ENCODE peak calls at places on chromosomes 7 and 10, in seven cellular contexts. One of them, this sample, is unnamed.

GRCh38 chr7:80379034-80379433 is 132.8 kb downstream of the GNAT3 start:
- DNase-seq in SK-N-SH: no peak
- DNase-seq in HCT116: no peak
- DNase-seq in GM12878: no peak
- DNase-seq in H1: no peak
- DNase-seq in K562: no peak
- DNase-seq in T47D: no peak
- DNase-seq in this sample: no peak

GRCh38 chr7:128398016-128398840 is 11.6 kb downstream of the IMPDH1 start:
- DNase-seq in SK-N-SH: peak; percentile 90
- DNase-seq in HCT116: no peak
- DNase-seq in GM12878: no peak
- DNase-seq in H1: no peak
- DNase-seq in K562: peak; percentile 77
- DNase-seq in T47D: peak; percentile 48
- DNase-seq in this sample: no peak

GRCh38 chr7:148670807-148671206 is 27.9 kb upstream of the CUL1 start:
- DNase-seq in SK-N-SH: no peak
- DNase-seq in HCT116: no peak
- DNase-seq in GM12878: no peak
- DNase-seq in H1: no peak
- DNase-seq in K562: no peak
- DNase-seq in T47D: no peak
- DNase-seq in this sample: no peak

GRCh38 chr7:17552952-17553351 is 254.5 kb downstream of the AHR start:
- DNase-seq in SK-N-SH: no peak
- DNase-seq in HCT116: no peak
- DNase-seq in GM12878: no peak
- DNase-seq in H1: no peak
- DNase-seq in K562: no peak
- DNase-seq in T47D: no peak
- DNase-seq in this sample: no peak

GRCh38 chr10:81426722-81427121 is 448.3 kb upstream of the NRG3 start:
- DNase-seq in SK-N-SH: no peak
- DNase-seq in HCT116: no peak
- DNase-seq in GM12878: no peak
- DNase-seq in H1: no peak
- DNase-seq in K562: no peak
- DNase-seq in T47D: no peak
- DNase-seq in this sample: no peak

GRCh38 chr10:24665001-24665400 is 58.7 kb downstream of the ARHGAP21 start:
- DNase-seq in SK-N-SH: no peak
- DNase-seq in HCT116: no peak
- DNase-seq in GM12878: no peak
- DNase-seq in H1: no peak
- DNase-seq in K562: no peak
- DNase-seq in T47D: no peak
- DNase-seq in this sample: no peak

GRCh38 chr7:48259463-48260280 is 88.4 kb downstream of the ABCA13 start:
- DNase-seq in SK-N-SH: no peak
- DNase-seq in HCT116: no peak
- DNase-seq in GM12878: no peak
- DNase-seq in H1: no peak
- DNase-seq in K562: no peak
- DNase-seq in T47D: no peak
- DNase-seq in this sample: no peak

GRCh38 chr10:59674211-59674836 is 35.3 kb downstream of the SLC16A9 start:
- DNase-seq in SK-N-SH: no peak
- DNase-seq in HCT116: no peak
- DNase-seq in GM12878: no peak
- DNase-seq in H1: no peak
- DNase-seq in K562: no peak
- DNase-seq in T47D: no peak
- DNase-seq in this sample: no peak

GRCh38 chr7:69814421-69814962 is 216.2 kb downstream of the AUTS2 start:
- DNase-seq in SK-N-SH: no peak
- DNase-seq in HCT116: no peak
- DNase-seq in GM12878: no peak
- DNase-seq in H1: no peak
- DNase-seq in K562: no peak
- DNase-seq in T47D: no peak
- DNase-seq in this sample: no peak

GRCh38 chr10:63521389-63522128 is at the start of gene REEP3:
- DNase-seq in SK-N-SH: peak; percentile 90
- DNase-seq in HCT116: no peak
- DNase-seq in GM12878: no peak
- DNase-seq in H1: no peak
- DNase-seq in K562: peak; percentile 82
- DNase-seq in T47D: peak; percentile 82
- DNase-seq in this sample: peak; percentile 46

GRCh38 chr7:31171216-31171750 is 119.2 kb downstream of the ADCYAP1R1 start:
- DNase-seq in SK-N-SH: no peak
- DNase-seq in HCT116: no peak
- DNase-seq in GM12878: no peak
- DNase-seq in H1: no peak
- DNase-seq in K562: no peak
- DNase-seq in T47D: no peak
- DNase-seq in this sample: no peak

GRCh38 chr7:31172071-31172470 is 120.0 kb downstream of the ADCYAP1R1 start:
- DNase-seq in SK-N-SH: no peak
- DNase-seq in HCT116: no peak
- DNase-seq in GM12878: no peak
- DNase-seq in H1: no peak
- DNase-seq in K562: no peak
- DNase-seq in T47D: no peak
- DNase-seq in this sample: no peak

GRCh38 chr7:31175672-31176071 is 123.6 kb downstream of the ADCYAP1R1 start:
- DNase-seq in SK-N-SH: no peak
- DNase-seq in HCT116: no peak
- DNase-seq in GM12878: no peak
- DNase-seq in H1: no peak
- DNase-seq in K562: peak; percentile 23
- DNase-seq in T47D: peak; percentile 28
- DNase-seq in this sample: peak; percentile 10
- TF ChIP-seq JUND in SK-N-SH: no peak
- TF ChIP-seq JUND in HCT116: no peak
- TF ChIP-seq JUND in GM12878: no peak
- TF ChIP-seq JUND in H1: no peak
- TF ChIP-seq JUND in K562: no peak
- TF ChIP-seq JUND in T47D: no peak
- TF ChIP-seq JUND in this sample: no peak

GRCh38 chr7:151872531-151873401 is 4.1 kb downstream of the PRKAG2 start:
- DNase-seq in SK-N-SH: no peak
- DNase-seq in HCT116: no peak
- DNase-seq in GM12878: no peak
- DNase-seq in H1: no peak
- DNase-seq in K562: no peak
- DNase-seq in T47D: no peak
- DNase-seq in this sample: no peak

GRCh38 chr7:151869968-151870918 is 6.7 kb downstream of the PRKAG2 start:
- DNase-seq in SK-N-SH: no peak
- DNase-seq in HCT116: no peak
- DNase-seq in GM12878: no peak
- DNase-seq in H1: no peak
- DNase-seq in K562: no peak
- DNase-seq in T47D: no peak
- DNase-seq in this sample: no peak

GRCh38 chr7:151873402-151873965 is 3.4 kb downstream of the PRKAG2 start:
- DNase-seq in SK-N-SH: no peak
- DNase-seq in HCT116: no peak
- DNase-seq in GM12878: no peak
- DNase-seq in H1: no peak
- DNase-seq in K562: no peak
- DNase-seq in T47D: no peak
- DNase-seq in this sample: no peak

GRCh38 chr7:151871189-151871735 is 5.7 kb downstream of the PRKAG2 start:
- DNase-seq in SK-N-SH: no peak
- DNase-seq in HCT116: no peak
- DNase-seq in GM12878: no peak
- DNase-seq in H1: no peak
- DNase-seq in K562: no peak
- DNase-seq in T47D: no peak
- DNase-seq in this sample: no peak

DNA sequence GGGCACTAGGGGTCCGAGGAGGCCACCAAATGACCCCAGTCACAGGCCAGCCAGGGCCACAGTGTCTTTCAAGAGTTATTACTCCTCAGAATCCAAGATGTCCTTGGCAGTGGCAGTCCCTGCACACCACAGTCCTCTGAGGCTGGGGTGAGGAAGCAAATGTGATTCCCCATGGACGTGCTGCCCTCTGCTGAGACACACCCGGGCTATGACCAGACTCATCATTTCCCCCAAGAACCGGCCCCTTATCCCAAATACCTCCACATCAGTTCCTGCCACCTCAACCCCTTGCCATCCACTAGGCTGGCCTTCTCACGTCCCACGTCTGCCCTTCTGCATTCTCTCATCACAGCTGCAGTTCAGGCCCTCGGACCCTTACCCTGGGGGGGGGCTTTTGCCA is 5.0 kb downstream of the PRKAG2 start:
- DNase-seq in SK-N-SH: no peak
- DNase-seq in HCT116: no peak
- DNase-seq in GM12878: no peak
- DNase-seq in H1: no peak
- DNase-seq in K562: no peak
- DNase-seq in T47D: peak; percentile 48
- DNase-seq in this sample: no peak
- TF ChIP-seq JUND in SK-N-SH: no peak
- TF ChIP-seq JUND in HCT116: no peak
- TF ChIP-seq JUND in GM12878: no peak
- TF ChIP-seq JUND in H1: no peak
- TF ChIP-seq JUND in K562: no peak
- TF ChIP-seq JUND in T47D: no peak
- TF ChIP-seq JUND in this sample: no peak

GRCh38 chr7:151276651-151277590 is 28.4 kb upstream of the SMARCD3 start:
- DNase-seq in SK-N-SH: peak; percentile 98
- DNase-seq in HCT116: peak; percentile 32
- DNase-seq in GM12878: no peak
- DNase-seq in H1: peak; percentile 23
- DNase-seq in K562: peak; percentile 89
- DNase-seq in T47D: peak; percentile 68
- DNase-seq in this sample: peak; percentile 7

GRCh38 chr7:151279868-151280267 is 31.4 kb upstream of the SMARCD3 start:
- DNase-seq in SK-N-SH: no peak
- DNase-seq in HCT116: no peak
- DNase-seq in GM12878: no peak
- DNase-seq in H1: no peak
- DNase-seq in K562: no peak
- DNase-seq in T47D: no peak
- DNase-seq in this sample: no peak

GRCh38 chr7:151277631-151278030 is 29.1 kb upstream of the SMARCD3 start:
- DNase-seq in SK-N-SH: no peak
- DNase-seq in HCT116: no peak
- DNase-seq in GM12878: no peak
- DNase-seq in H1: no peak
- DNase-seq in K562: no peak
- DNase-seq in T47D: no peak
- DNase-seq in this sample: no peak

GRCh38 chr7:151280388-151281019 is 32.0 kb upstream of the SMARCD3 start:
- DNase-seq in SK-N-SH: no peak
- DNase-seq in HCT116: no peak
- DNase-seq in GM12878: no peak
- DNase-seq in H1: no peak
- DNase-seq in K562: no peak
- DNase-seq in T47D: no peak
- DNase-seq in this sample: no peak

GRCh38 chr7:151278949-151279348 is 30.5 kb upstream of the SMARCD3 start:
- DNase-seq in SK-N-SH: no peak
- DNase-seq in HCT116: no peak
- DNase-seq in GM12878: no peak
- DNase-seq in H1: no peak
- DNase-seq in K562: no peak
- DNase-seq in T47D: no peak
- DNase-seq in this sample: no peak
- TF ChIP-seq JUND in SK-N-SH: no peak
- TF ChIP-seq JUND in HCT116: no peak
- TF ChIP-seq JUND in GM12878: no peak
- TF ChIP-seq JUND in H1: no peak
- TF ChIP-seq JUND in K562: no peak
- TF ChIP-seq JUND in T47D: no peak
- TF ChIP-seq JUND in this sample: no peak

GRCh38 chr10:30391266-30391665 is 42.2 kb upstream of the MTPAP start:
- DNase-seq in SK-N-SH: no peak
- DNase-seq in HCT116: no peak
- DNase-seq in GM12878: no peak
- DNase-seq in H1: no peak
- DNase-seq in K562: no peak
- DNase-seq in T47D: no peak
- DNase-seq in this sample: no peak

GRCh38 chr10:30390207-30390606 is 41.1 kb upstream of the MTPAP start:
- DNase-seq in SK-N-SH: no peak
- DNase-seq in HCT116: no peak
- DNase-seq in GM12878: no peak
- DNase-seq in H1: no peak
- DNase-seq in K562: no peak
- DNase-seq in T47D: no peak
- DNase-seq in this sample: peak; percentile 22

GRCh38 chr10:30389543-30389942 is 40.5 kb upstream of the MTPAP start:
- DNase-seq in SK-N-SH: no peak
- DNase-seq in HCT116: no peak
- DNase-seq in GM12878: no peak
- DNase-seq in H1: no peak
- DNase-seq in K562: no peak
- DNase-seq in T47D: no peak
- DNase-seq in this sample: no peak

GRCh38 chr10:30396282-30396681 is 37.7 kb upstream of the MAP3K8 start:
- DNase-seq in SK-N-SH: no peak
- DNase-seq in HCT116: no peak
- DNase-seq in GM12878: no peak
- DNase-seq in H1: no peak
- DNase-seq in K562: no peak
- DNase-seq in T47D: no peak
- DNase-seq in this sample: no peak

GRCh38 chr10:30392564-30392990 is 41.4 kb upstream of the MAP3K8 start:
- DNase-seq in SK-N-SH: peak; percentile 89
- DNase-seq in HCT116: peak; percentile 57
- DNase-seq in GM12878: peak; percentile 31
- DNase-seq in H1: peak; percentile 47
- DNase-seq in K562: peak; percentile 88
- DNase-seq in T47D: peak; percentile 73
- DNase-seq in this sample: peak; percentile 59
- TF ChIP-seq JUND in SK-N-SH: no peak
- TF ChIP-seq JUND in HCT116: no peak
- TF ChIP-seq JUND in GM12878: no peak
- TF ChIP-seq JUND in H1: no peak
- TF ChIP-seq JUND in K562: peak; percentile 17
- TF ChIP-seq JUND in T47D: no peak
- TF ChIP-seq JUND in this sample: no peak

This sample was measured in HepG2.